ENCODE peak calls at places on chromosome 1, in five cellular contexts. H, R, C, B and O are unnamed samples.

GRCh38 chr1:182650678-182651669 is 33.4 kb downstream of the RGS8 start:
- DNase-seq in H (no peak), R (no peak), C (no peak), B (no peak), O (no peak)

GRCh38 chr1:149933208-149933607 is 3.5 kb downstream of the MTMR11 start:
- DNase-seq in H (no peak), R (no peak), C (no peak), B (no peak), O (no peak)

GRCh38 chr1:89974701-89975470 is 20.0 kb upstream of the ZNF326 start:
- DNase-seq in H (no peak), R (peak), C (no peak), B (peak), O (no peak)

GRCh38 chr1:89465201-89465600 is 59.4 kb upstream of the LRRC8B start:
- DNase-seq in H (no peak), R (no peak), C (peak), B (no peak), O (no peak)

GRCh38 chr1:94246692-94247145 is 9.3 kb upstream of the ARHGAP29 start:
- DNase-seq in H (no peak), R (no peak), C (no peak), B (peak), O (no peak)

GRCh38 chr1:7045897-7046296 is 260.6 kb downstream of the CAMTA1 start:
- DNase-seq in H (no peak), R (no peak), C (no peak), B (no peak), O (no peak)

GRCh38 chr1:99397029-99397428 is 132.7 kb downstream of the PLPPR4 start:
- DNase-seq in H (no peak), R (no peak), C (no peak), B (peak), O (no peak)

GRCh38 chr1:225699336-225699735 is 46.4 kb upstream of the ENAH start:
- DNase-seq in H (no peak), R (no peak), C (no peak), B (peak), O (no peak)

GRCh38 chr1:14567056-14567455 is 31.4 kb upstream of the KAZN start:
- DNase-seq in H (no peak), R (peak), C (peak), B (no peak), O (no peak)

GRCh38 chr1:151340870-151341754 is 5.9 kb downstream of the RFX5 start:
- DNase-seq in H (no peak), R (peak), C (peak), B (peak), O (no peak)

GRCh38 chr1:167791281-167792209 is 69.8 kb downstream of the MPZL1 start:
- DNase-seq in H (no peak), R (peak), C (no peak), B (peak), O (peak)

GRCh38 chr1:155892801-155893200 is 18.3 kb downstream of the RIT1 start:
- DNase-seq in H (no peak), R (peak), C (no peak), B (peak), O (no peak)

GRCh38 chr1:9349331-9349851 is 56.7 kb downstream of the SPSB1 start:
- DNase-seq in H (no peak), R (no peak), C (no peak), B (no peak), O (no peak)

GRCh38 chr1:6343506-6344405 is 49.8 kb downstream of the ACOT7 start:
- DNase-seq in H (no peak), R (peak), C (peak), B (peak), O (peak)

GRCh38 chr1:174692313-174692712 is 244.5 kb downstream of the GPR52 start:
- DNase-seq in H (no peak), R (peak), C (no peak), B (peak), O (no peak)

GRCh38 chr1:15337656-15338402 is 71.9 kb upstream of the EFHD2 start:
- DNase-seq in H (peak), R (no peak), C (no peak), B (peak), O (no peak)

GRCh38 chr1:94514095-94514727 is 27.3 kb downstream of the F3 start:
- DNase-seq in H (no peak), R (peak), C (peak), B (peak), O (no peak)

GRCh38 chr1:100362821-100363466 is 10.6 kb downstream of the CDC14A start:
- DNase-seq in H (no peak), R (no peak), C (no peak), B (no peak), O (no peak)

GRCh38 chr1:4946343-4946742 is 291.9 kb downstream of the AJAP1 start:
- DNase-seq in H (no peak), R (no peak), C (no peak), B (no peak), O (no peak)

GRCh38 chr1:241610056-241610815 is 29.9 kb downstream of the CHML start:
- DNase-seq in H (no peak), R (peak), C (no peak), B (peak), O (no peak)

GRCh38 chr1:21651214-21652042 is 17.7 kb downstream of the RAP1GAP start:
- DNase-seq in H (no peak), R (peak), C (no peak), B (peak), O (no peak)

GRCh38 chr1:157628773-157629172 is 30.9 kb upstream of the FCRL4 start:
- DNase-seq in H (no peak), R (no peak), C (no peak), B (no peak), O (no peak)

GRCh38 chr1:59162665-59163064 is 134.2 kb upstream of the FGGY start:
- DNase-seq in H (no peak), R (no peak), C (no peak), B (no peak), O (no peak)

GRCh38 chr1:66980745-66981367 is 56.1 kb downstream of the MIER1 start:
- DNase-seq in H (no peak), R (peak), C (no peak), B (no peak), O (no peak)

GRCh38 chr1:150562384-150563339 is 13.5 kb downstream of the ADAMTSL4 start:
- DNase-seq in H (no peak), R (no peak), C (peak), B (no peak), O (no peak)

GRCh38 chr1:204453141-204453772 is 41.3 kb downstream of the PIK3C2B start:
- DNase-seq in H (no peak), R (no peak), C (peak), B (no peak), O (no peak)

GRCh38 chr1:35554261-35555211 is 2.7 kb downstream of the KIAA0319L start:
- DNase-seq in H (no peak), R (no peak), C (no peak), B (peak), O (no peak)

GRCh38 chr1:42913426-42914091 is 45.1 kb downstream of the SLC2A1 start:
- DNase-seq in H (no peak), R (peak), C (peak), B (peak), O (no peak)

GRCh38 chr1:22739648-22740385 is 29.2 kb downstream of the EPHB2 start:
- DNase-seq in H (peak), R (peak), C (no peak), B (peak), O (peak)

GRCh38 chr1:23743287-23744052 is at the start of gene ELOA:
- DNase-seq in H (no peak), R (peak), C (peak), B (peak), O (peak)

GRCh38 chr1:80542231-80542630 is 1258.5 kb upstream of the ADGRL2 start:
- DNase-seq in H (no peak), R (no peak), C (no peak), B (peak), O (no peak)

GRCh38 chr1:150874455-150875196 is 1.8 kb downstream of the ARNT start:
- DNase-seq in H (no peak), R (no peak), C (no peak), B (peak), O (no peak)

GRCh38 chr1:47758341-47759237 is 238.6 kb downstream of the TRABD2B start:
- DNase-seq in H (peak), R (peak), C (no peak), B (peak), O (no peak)

GRCh38 chr1:155254228-155254713 is 1.0 kb downstream of the ENTREP3 start:
- DNase-seq in H (no peak), R (no peak), C (no peak), B (no peak), O (no peak)

GRCh38 chr1:41661428-41662060 is 177.1 kb upstream of the EDN2 start:
- DNase-seq in H (no peak), R (no peak), C (no peak), B (no peak), O (no peak)
- TF ChIP-seq CTCF in H (no peak), R (no peak), C (no peak), B (no peak), O (no peak)

DNA sequence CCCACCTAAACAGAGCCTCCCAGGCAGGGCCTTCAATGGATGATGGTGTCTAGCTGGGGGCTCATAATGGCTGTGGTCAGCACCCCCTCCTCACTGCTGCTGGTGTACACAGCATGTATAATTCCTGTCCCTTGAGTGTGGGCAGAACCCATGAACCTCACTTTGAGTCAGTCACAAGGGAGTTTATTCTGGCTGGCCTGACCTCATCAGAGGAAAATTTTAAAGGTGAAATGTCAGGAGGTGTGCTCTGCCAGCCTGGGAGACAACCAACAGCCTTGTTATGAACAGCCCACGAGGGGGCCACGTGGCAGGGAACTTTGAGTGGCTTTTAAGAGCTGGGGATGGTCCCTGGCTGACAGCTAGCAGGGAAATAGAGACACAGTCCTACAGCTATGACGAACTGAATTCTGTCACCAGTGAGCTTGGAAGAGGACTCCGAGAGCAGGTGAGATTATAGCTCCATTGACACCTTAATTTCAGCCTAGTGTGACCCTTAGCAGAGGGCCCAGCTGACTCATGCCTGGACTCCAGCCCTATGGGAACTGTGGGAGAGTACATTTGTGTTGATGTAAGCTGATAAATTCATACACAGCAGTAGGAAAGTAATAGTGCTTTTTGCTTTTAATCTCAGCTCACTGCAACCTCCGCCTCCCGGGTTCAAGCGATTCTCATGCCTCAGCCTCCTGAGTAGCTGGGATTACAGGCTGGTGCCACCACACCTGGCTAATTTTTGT is 73.5 kb upstream of the RUNX3 start:
- DNase-seq in H (no peak), R (no peak), C (no peak), B (peak), O (no peak)
- TF ChIP-seq CTCF in H (no peak), R (no peak), C (no peak), B (no peak), O (no peak)

DNA sequence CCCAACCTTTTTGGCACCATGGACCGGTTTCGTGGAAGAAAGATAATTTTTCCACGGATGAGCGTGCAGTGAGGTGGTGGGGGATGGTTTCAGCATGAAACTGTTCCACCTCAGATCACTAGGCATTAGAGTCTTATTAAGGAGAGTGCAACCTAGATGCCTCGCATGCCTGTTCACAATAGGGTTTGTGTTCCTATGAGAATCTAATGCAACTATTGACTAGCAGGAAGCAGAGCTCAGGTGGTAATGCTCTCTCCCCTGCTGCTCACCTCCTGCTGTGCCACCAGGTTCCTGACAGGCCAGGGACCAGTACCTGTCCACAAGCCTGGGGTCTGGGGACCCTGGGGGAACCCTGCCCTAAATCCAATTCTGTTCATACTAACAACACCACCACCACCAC is 377.8 kb downstream of the OLFM3 start:
- DNase-seq in H (no peak), R (no peak), C (no peak), B (no peak), O (no peak)
- TF ChIP-seq CTCF in H (no peak), R (no peak), C (no peak), B (no peak), O (no peak)

DNA sequence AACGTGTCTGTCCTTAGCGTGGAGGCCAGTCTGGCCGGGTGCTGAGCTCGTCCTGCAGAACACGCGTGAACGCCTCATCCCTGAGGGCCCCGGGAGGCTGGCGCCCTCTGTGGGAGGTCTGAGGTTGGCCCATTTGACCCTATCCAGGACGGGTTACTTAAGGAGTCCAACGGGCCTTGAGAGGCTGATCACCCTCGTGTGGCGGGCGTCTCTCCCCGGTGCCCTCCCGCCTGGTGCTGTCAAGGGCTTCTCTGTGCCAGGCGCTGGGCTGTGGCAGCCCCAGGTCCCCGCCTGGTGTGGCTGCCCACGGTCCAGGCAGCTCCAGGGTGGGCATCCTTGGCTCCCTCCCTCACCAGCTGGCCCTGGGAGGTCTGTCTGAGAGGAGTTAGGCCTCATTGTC is 9.7 kb downstream of the SKI start:
- DNase-seq in H (no peak), R (peak), C (no peak), B (no peak), O (no peak)
- TF ChIP-seq CTCF in H (no peak), R (no peak), C (no peak), B (peak), O (no peak)

DNA sequence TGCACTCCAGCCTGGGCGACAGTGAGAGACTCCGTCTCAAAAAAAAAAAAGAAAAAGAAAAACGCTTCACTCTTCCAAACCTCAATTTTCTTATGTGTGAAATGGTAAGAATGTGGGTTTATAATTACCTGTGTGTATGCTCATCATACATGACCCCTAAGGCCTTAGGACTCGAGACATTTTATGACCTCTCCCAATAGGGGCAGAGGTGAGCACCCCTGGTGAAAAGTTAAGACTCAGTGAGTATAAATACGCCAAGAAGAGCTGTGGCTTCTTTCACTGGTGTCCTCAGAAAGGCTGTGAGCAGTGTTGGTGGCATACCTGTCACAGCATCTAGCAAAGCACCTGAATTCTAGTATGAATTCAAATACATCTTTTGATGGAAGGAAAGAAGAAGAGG is 7.8 kb upstream of the FCMR start:
- DNase-seq in H (no peak), R (no peak), C (peak), B (no peak), O (no peak)
- TF ChIP-seq CTCF in H (no peak), R (no peak), C (peak), B (no peak), O (no peak)

GRCh38 chr1:39713557-39713956 is 22.3 kb upstream of the HPCAL4 start:
- DNase-seq in H (no peak), R (no peak), C (no peak), B (no peak), O (no peak)

GRCh38 chr1:39707506-39707905 is 16.3 kb upstream of the HPCAL4 start:
- DNase-seq in H (no peak), R (no peak), C (no peak), B (no peak), O (no peak)

GRCh38 chr1:39711359-39712340 is 20.4 kb upstream of the HPCAL4 start:
- DNase-seq in H (no peak), R (no peak), C (no peak), B (peak), O (no peak)
- TF ChIP-seq CTCF in H (no peak), R (no peak), C (no peak), B (peak), O (no peak)

DNA sequence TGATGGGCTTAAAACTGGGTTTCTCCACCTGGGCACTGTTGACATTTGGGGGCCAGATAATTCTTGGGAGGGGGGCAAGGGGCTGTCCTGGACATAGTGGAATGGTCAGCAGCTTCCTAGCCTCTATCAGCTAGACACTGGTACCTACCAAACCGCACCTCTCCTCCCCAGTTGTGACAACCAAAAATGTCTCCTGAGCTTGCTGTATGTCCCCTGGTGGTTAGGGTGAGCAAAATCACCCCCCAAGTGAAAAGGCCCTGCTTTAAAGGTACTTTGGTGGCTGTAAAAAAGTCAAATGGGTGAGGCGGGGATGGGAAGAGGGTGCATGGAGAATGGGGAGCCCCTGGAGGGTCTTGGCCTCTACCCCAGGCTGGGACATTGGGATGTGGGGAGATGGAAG is 182.0 kb downstream of the IGSF21 start:
- DNase-seq in H (no peak), R (no peak), C (peak), B (no peak), O (no peak)
- TF ChIP-seq CTCF in H (no peak), R (no peak), C (peak), B (no peak), O (no peak)

DNA sequence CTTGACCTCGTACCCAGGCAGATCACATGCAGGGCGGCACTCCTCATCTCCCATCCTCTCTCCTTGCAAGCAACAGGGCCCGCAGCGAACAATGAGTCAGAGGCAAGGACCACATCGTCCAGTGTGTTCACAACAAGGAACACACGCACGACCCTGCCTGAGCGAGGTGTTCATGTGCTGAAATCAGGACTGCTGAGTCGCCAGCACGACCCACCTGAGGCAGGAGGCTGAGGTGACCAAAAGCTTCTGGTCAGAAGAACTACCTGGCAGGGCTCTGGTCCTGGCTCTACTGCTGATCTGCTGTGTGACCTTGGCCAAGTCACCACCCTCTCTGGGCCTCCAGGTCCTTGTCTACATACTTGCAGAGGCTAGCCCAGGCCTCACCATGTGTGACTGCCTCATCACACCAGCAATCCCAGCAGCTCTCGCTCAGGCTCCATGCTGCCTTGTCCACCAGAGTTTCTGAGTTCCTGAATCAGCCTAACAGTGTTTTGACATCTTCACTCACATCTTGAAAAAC is 78.0 kb downstream of the SSBP3 start:
- DNase-seq in H (no peak), R (no peak), C (no peak), B (no peak), O (no peak)
- TF ChIP-seq CTCF in H (no peak), R (no peak), C (no peak), B (no peak), O (no peak)

GRCh38 chr1:152757747-152758146 is at the start of gene KPRP:
- DNase-seq in H (no peak), R (no peak), C (no peak), B (no peak), O (no peak)

GRCh38 chr1:152758636-152759035 is 811 bp downstream of the KPRP start:
- DNase-seq in H (no peak), R (no peak), C (no peak), B (no peak), O (no peak)

GRCh38 chr1:152760551-152761190 is 2.8 kb downstream of the KPRP start:
- DNase-seq in H (no peak), R (no peak), C (no peak), B (no peak), O (no peak)

GRCh38 chr1:152759453-152760173 is 1.8 kb downstream of the KPRP start:
- DNase-seq in H (no peak), R (no peak), C (no peak), B (no peak), O (no peak)

GRCh38 chr1:152761609-152762213 is 3.9 kb downstream of the KPRP start:
- DNase-seq in H (no peak), R (no peak), C (no peak), B (no peak), O (no peak)
- TF ChIP-seq CTCF in H (no peak), R (no peak), C (no peak), B (no peak), O (no peak)